ENCODE peak calls at places on chromosome 20, in seven cellular contexts. One of them, this sample, is unnamed.

GRCh38 chr20:62534526-62535221 is 58.9 kb upstream of the GATA5 start:
- DNase-seq in A549: no peak
- DNase-seq in HFFc6: no peak
- DNase-seq in WERI-Rb-1: no peak
- DNase-seq in progenitor cell of endocrine pancreas: no peak
- DNase-seq in neural crest cell: no peak
- DNase-seq in HCT116: no peak
- DNase-seq in this sample: no peak

GRCh38 chr20:50538276-50538675 is 28.1 kb downstream of the PTPN1 start:
- DNase-seq in WERI-Rb-1: no peak
- DNase-seq in neural crest cell: no peak
- DNase-seq in HCT116: no peak
- DNase-seq in progenitor cell of endocrine pancreas: no peak
- DNase-seq in A549: no peak
- DNase-seq in HFFc6: no peak
- DNase-seq in this sample: no peak

GRCh38 chr20:19993937-19994667 is 23.1 kb upstream of the NAA20 start:
- DNase-seq in WERI-Rb-1: no peak
- DNase-seq in progenitor cell of endocrine pancreas: no peak
- DNase-seq in A549: peak
- DNase-seq in neural crest cell: no peak
- DNase-seq in HCT116: peak
- DNase-seq in HFFc6: peak
- DNase-seq in this sample: no peak

GRCh38 chr20:45461225-45461624 is 8.3 kb upstream of the WFDC2 start:
- DNase-seq in progenitor cell of endocrine pancreas: no peak
- DNase-seq in neural crest cell: no peak
- DNase-seq in WERI-Rb-1: no peak
- DNase-seq in HCT116: no peak
- DNase-seq in HFFc6: no peak
- DNase-seq in A549: no peak
- DNase-seq in this sample: no peak

GRCh38 chr20:9543214-9543613 is 28.8 kb downstream of the LAMP5 start:
- DNase-seq in WERI-Rb-1: no peak
- DNase-seq in HCT116: no peak
- DNase-seq in progenitor cell of endocrine pancreas: no peak
- DNase-seq in neural crest cell: no peak
- DNase-seq in A549: no peak
- DNase-seq in HFFc6: no peak
- DNase-seq in this sample: no peak

GRCh38 chr20:1825492-1825891 is 69.7 kb upstream of the SIRPA start:
- DNase-seq in HCT116: no peak
- DNase-seq in progenitor cell of endocrine pancreas: no peak
- DNase-seq in WERI-Rb-1: no peak
- DNase-seq in HFFc6: peak
- DNase-seq in neural crest cell: no peak
- DNase-seq in A549: peak
- DNase-seq in this sample: no peak

GRCh38 chr20:55880361-55880760 is 125.0 kb downstream of the CBLN4 start:
- DNase-seq in HCT116: no peak
- DNase-seq in A549: no peak
- DNase-seq in HFFc6: no peak
- DNase-seq in neural crest cell: no peak
- DNase-seq in WERI-Rb-1: no peak
- DNase-seq in progenitor cell of endocrine pancreas: no peak
- DNase-seq in this sample: no peak

GRCh38 chr20:32982617-32983458 is 21.4 kb downstream of the SUN5 start:
- DNase-seq in HFFc6: no peak
- DNase-seq in neural crest cell: no peak
- DNase-seq in HCT116: no peak
- DNase-seq in A549: no peak
- DNase-seq in progenitor cell of endocrine pancreas: no peak
- DNase-seq in WERI-Rb-1: peak
- DNase-seq in this sample: peak

GRCh38 chr20:32975698-32976674 is 28.2 kb downstream of the SUN5 start:
- DNase-seq in HFFc6: no peak
- DNase-seq in HCT116: no peak
- DNase-seq in neural crest cell: no peak
- DNase-seq in WERI-Rb-1: no peak
- DNase-seq in A549: no peak
- DNase-seq in progenitor cell of endocrine pancreas: no peak
- DNase-seq in this sample: peak

GRCh38 chr20:4109587-4109986 is 94.2 kb upstream of the RNF24 start:
- DNase-seq in WERI-Rb-1: no peak
- DNase-seq in HCT116: no peak
- DNase-seq in A549: peak
- DNase-seq in HFFc6: no peak
- DNase-seq in neural crest cell: no peak
- DNase-seq in progenitor cell of endocrine pancreas: no peak
- DNase-seq in this sample: no peak

GRCh38 chr20:41138527-41139226 is 1.3 kb downstream of the PLCG1 start:
- DNase-seq in A549: no peak
- DNase-seq in HCT116: no peak
- DNase-seq in HFFc6: no peak
- DNase-seq in neural crest cell: no peak
- DNase-seq in progenitor cell of endocrine pancreas: no peak
- DNase-seq in WERI-Rb-1: no peak
- DNase-seq in this sample: no peak

GRCh38 chr20:44471481-44471882 is 4.2 kb upstream of the TTPAL start:
- DNase-seq in HCT116: no peak
- DNase-seq in WERI-Rb-1: no peak
- DNase-seq in A549: peak
- DNase-seq in progenitor cell of endocrine pancreas: no peak
- DNase-seq in HFFc6: peak
- DNase-seq in neural crest cell: no peak
- DNase-seq in this sample: no peak

GRCh38 chr20:34473262-34473883 is 42.8 kb upstream of the DYNLRB1 start:
- DNase-seq in HCT116: peak
- DNase-seq in HFFc6: peak
- DNase-seq in A549: peak
- DNase-seq in WERI-Rb-1: peak
- DNase-seq in neural crest cell: peak
- DNase-seq in progenitor cell of endocrine pancreas: peak
- DNase-seq in this sample: no peak

GRCh38 chr20:23042270-23042669 is 7.2 kb downstream of the SSTR4 start:
- DNase-seq in HFFc6: no peak
- DNase-seq in WERI-Rb-1: no peak
- DNase-seq in neural crest cell: no peak
- DNase-seq in progenitor cell of endocrine pancreas: no peak
- DNase-seq in HCT116: no peak
- DNase-seq in A549: no peak
- DNase-seq in this sample: no peak

GRCh38 chr20:12241065-12241464 is 323.4 kb downstream of the BTBD3 start:
- DNase-seq in WERI-Rb-1: no peak
- DNase-seq in A549: no peak
- DNase-seq in HFFc6: no peak
- DNase-seq in progenitor cell of endocrine pancreas: no peak
- DNase-seq in neural crest cell: no peak
- DNase-seq in HCT116: no peak
- DNase-seq in this sample: no peak

GRCh38 chr20:14583413-14583812 is 246.0 kb upstream of the FLRT3 start:
- DNase-seq in progenitor cell of endocrine pancreas: no peak
- DNase-seq in neural crest cell: no peak
- DNase-seq in A549: peak
- DNase-seq in WERI-Rb-1: no peak
- DNase-seq in HFFc6: no peak
- DNase-seq in HCT116: peak
- DNase-seq in this sample: no peak

DNA sequence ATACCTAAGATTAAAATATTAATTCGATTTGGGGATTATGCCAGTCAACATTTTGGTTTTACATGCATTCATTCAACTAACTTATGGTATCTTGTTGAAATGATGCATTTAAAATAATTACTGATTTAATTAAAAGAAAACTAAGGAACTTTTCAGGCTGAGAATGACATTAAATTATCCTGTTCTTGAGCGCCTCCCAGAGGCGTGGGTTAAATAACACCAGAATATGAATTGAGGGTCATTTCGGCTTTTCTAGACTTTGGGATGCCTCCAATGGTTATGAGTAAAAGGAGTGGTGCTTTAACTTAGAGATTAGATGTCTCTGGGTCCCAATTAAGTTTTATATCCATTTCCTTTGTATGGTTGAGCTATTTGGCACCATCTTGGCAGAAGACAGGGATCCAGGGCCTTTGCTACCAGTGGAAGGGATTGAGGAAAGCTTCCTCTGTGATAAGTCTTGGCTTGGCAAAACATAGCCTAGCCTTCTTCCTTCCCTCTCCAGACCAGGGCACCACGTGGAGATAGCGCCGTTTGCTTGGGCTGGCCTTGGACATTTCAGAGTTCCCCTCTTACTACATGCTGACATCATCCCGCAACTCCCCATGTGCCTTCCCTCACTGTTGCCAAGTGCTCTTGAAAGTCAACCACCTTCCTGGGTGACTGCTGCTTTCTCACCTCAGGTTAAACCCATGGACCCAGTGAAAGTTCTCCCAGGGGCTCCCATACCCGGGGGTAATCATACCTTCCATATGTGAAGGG is 28.7 kb downstream of the GNAS start:
- DNase-seq in A549: no peak
- DNase-seq in HFFc6: no peak
- DNase-seq in WERI-Rb-1: no peak
- DNase-seq in HCT116: no peak
- DNase-seq in neural crest cell: no peak
- DNase-seq in progenitor cell of endocrine pancreas: no peak
- DNase-seq in this sample: no peak
- TF ChIP-seq CTCF in A549: peak
- TF ChIP-seq CTCF in HFFc6: peak
- TF ChIP-seq CTCF in WERI-Rb-1: no peak
- TF ChIP-seq CTCF in HCT116: peak
- TF ChIP-seq CTCF in neural crest cell: peak
- TF ChIP-seq CTCF in progenitor cell of endocrine pancreas: no peak
- TF ChIP-seq CTCF in this sample: peak

DNA sequence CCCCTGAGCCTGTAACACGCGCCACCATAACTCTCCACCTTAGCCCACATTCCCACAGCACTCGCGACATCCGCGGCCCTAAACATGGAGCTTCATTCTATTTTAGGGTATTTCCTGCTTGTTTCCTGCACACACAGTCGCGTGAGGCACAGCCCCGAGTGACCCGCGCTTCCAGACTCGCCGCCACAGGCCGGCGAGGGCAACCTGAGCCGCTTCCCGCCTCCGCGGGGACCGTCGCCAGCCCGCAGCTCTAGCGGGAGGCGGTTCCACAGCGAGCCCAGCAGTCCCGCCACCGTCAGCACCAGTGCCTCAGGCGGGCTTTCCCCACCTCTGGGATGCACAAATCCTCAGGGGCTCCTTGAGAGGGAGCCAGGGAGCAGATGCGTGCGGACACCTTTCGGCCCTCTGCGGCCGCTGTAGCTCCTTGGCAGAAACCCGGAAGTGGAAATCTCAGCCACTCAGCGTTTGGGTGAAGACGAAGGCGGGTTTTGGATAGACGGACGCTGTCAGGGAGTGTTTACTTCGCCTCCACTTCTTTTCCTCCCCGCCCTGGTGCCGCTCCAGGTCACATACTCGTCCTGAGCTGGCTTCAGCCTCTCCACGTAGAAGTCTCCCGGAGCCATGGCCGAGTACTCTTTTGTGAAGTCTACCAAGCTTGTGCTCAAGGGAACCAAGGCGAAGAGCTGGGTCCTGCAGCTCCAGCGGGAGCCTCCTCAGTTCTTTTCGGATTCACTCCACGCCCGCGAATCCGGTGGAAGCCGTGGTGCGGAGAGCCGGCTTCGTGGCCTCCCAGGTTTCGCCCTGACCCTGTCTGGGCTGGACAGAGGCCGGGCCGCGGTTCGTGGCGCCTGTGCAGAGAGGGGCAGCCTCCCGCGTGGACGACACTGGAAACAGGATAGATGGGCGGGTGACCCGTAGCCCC is 2177.4 kb upstream of the DEFB115 start:
- DNase-seq in neural crest cell: no peak
- DNase-seq in HFFc6: no peak
- DNase-seq in A549: peak
- DNase-seq in progenitor cell of endocrine pancreas: no peak
- DNase-seq in HCT116: no peak
- DNase-seq in WERI-Rb-1: peak
- DNase-seq in this sample: peak
- TF ChIP-seq CTCF in neural crest cell: no peak
- TF ChIP-seq CTCF in HFFc6: no peak
- TF ChIP-seq CTCF in A549: peak
- TF ChIP-seq CTCF in progenitor cell of endocrine pancreas: no peak
- TF ChIP-seq CTCF in HCT116: no peak
- TF ChIP-seq CTCF in WERI-Rb-1: no peak
- TF ChIP-seq CTCF in this sample: no peak

DNA sequence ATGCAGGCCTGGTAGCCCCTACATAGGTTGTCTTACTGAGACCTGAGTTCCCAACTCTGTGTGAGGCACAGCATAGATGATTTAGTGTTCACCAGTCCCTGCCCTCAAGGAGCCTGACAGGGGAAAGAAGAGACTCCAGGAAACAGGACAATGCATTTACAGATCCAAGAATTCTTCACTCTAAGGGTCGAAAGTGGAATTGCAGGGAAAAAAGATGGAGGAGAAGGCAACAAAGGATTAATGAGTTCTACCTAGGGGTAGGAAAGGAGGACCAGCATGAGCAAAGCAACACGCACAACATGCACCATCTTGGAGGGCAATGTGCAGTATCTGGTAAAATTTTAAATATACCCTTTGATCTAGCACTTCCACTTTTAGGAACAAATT is 5.9 kb downstream of the SPAG4 start:
- DNase-seq in HFFc6: no peak
- DNase-seq in WERI-Rb-1: no peak
- DNase-seq in A549: peak
- DNase-seq in neural crest cell: no peak
- DNase-seq in progenitor cell of endocrine pancreas: no peak
- DNase-seq in HCT116: no peak
- DNase-seq in this sample: no peak
- TF ChIP-seq CTCF in HFFc6: peak
- TF ChIP-seq CTCF in WERI-Rb-1: peak
- TF ChIP-seq CTCF in A549: no peak
- TF ChIP-seq CTCF in neural crest cell: peak
- TF ChIP-seq CTCF in progenitor cell of endocrine pancreas: no peak
- TF ChIP-seq CTCF in HCT116: peak
- TF ChIP-seq CTCF in this sample: no peak

GRCh38 chr20:7269452-7269851 is 502.0 kb downstream of the BMP2 start:
- DNase-seq in HCT116: no peak
- DNase-seq in progenitor cell of endocrine pancreas: no peak
- DNase-seq in neural crest cell: no peak
- DNase-seq in WERI-Rb-1: no peak
- DNase-seq in HFFc6: no peak
- DNase-seq in A549: no peak
- DNase-seq in this sample: no peak

GRCh38 chr20:7275628-7276237 is 508.2 kb downstream of the BMP2 start:
- DNase-seq in WERI-Rb-1: no peak
- DNase-seq in A549: no peak
- DNase-seq in progenitor cell of endocrine pancreas: no peak
- DNase-seq in HFFc6: no peak
- DNase-seq in HCT116: no peak
- DNase-seq in neural crest cell: no peak
- DNase-seq in this sample: no peak

GRCh38 chr20:7274870-7275269 is 507.4 kb downstream of the BMP2 start:
- DNase-seq in HCT116: no peak
- DNase-seq in HFFc6: no peak
- DNase-seq in neural crest cell: no peak
- DNase-seq in WERI-Rb-1: no peak
- DNase-seq in progenitor cell of endocrine pancreas: no peak
- DNase-seq in A549: no peak
- DNase-seq in this sample: no peak

DNA sequence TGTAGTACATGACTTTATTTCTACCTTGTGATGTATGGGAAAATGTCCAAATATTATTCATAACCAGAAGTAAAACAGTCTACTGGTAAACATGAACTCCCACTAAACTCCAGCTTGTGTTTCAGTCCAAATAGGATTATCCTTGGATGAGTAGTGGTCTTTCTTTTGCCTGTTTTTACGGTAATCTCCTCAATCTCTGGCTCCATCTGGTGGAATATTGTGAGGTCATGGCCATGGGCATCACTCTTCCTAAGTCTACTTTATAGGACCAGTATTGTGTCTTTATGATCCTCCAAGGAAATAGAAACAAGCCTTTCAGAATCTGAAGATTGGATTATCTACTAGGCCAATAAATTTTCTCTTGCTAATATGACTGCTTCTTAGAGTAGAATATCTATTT is 505.0 kb downstream of the BMP2 start:
- DNase-seq in A549: no peak
- DNase-seq in neural crest cell: no peak
- DNase-seq in HFFc6: no peak
- DNase-seq in progenitor cell of endocrine pancreas: no peak
- DNase-seq in WERI-Rb-1: peak
- DNase-seq in HCT116: no peak
- DNase-seq in this sample: no peak
- TF ChIP-seq CTCF in A549: no peak
- TF ChIP-seq CTCF in neural crest cell: peak
- TF ChIP-seq CTCF in HFFc6: no peak
- TF ChIP-seq CTCF in progenitor cell of endocrine pancreas: peak
- TF ChIP-seq CTCF in WERI-Rb-1: peak
- TF ChIP-seq CTCF in HCT116: no peak
- TF ChIP-seq CTCF in this sample: peak

This sample was measured in chondrocyte.